ENCODE peak calls at places on chromosomes 7 and 10, in six cellular contexts. One of them, this sample, is unnamed.

GRCh38 chr7:73829505-73829904 is 1.3 kb upstream of the CLDN4 start:
- ATAC-seq in upper lobe of left lung: no peak
- ATAC-seq in GM12878: no peak
- ATAC-seq in A549: no peak
- ATAC-seq in HepG2: no peak
- ATAC-seq in K562: no peak
- ATAC-seq in this sample: no peak

GRCh38 chr7:1865000-1865808 is 195.1 kb downstream of the ELFN1 start:
- ATAC-seq in GM12878: no peak
- ATAC-seq in HepG2: no peak
- ATAC-seq in K562: no peak
- ATAC-seq in upper lobe of left lung: no peak
- ATAC-seq in A549: no peak
- ATAC-seq in this sample: no peak

GRCh38 chr10:118500477-118501104 is 94.9 kb downstream of the PRLHR start:
- ATAC-seq in A549: no peak
- ATAC-seq in GM12878: no peak
- ATAC-seq in upper lobe of left lung: no peak
- ATAC-seq in HepG2: no peak
- ATAC-seq in K562: no peak
- ATAC-seq in this sample: no peak

GRCh38 chr10:12949248-12949647 is 52.3 kb downstream of the CCDC3 start:
- ATAC-seq in GM12878: no peak
- ATAC-seq in upper lobe of left lung: no peak
- ATAC-seq in K562: peak; percentile 63
- ATAC-seq in HepG2: no peak
- ATAC-seq in A549: no peak
- ATAC-seq in this sample: no peak

GRCh38 chr7:17150018-17150417 is 148.4 kb upstream of the AHR start:
- ATAC-seq in HepG2: no peak
- ATAC-seq in A549: no peak
- ATAC-seq in upper lobe of left lung: no peak
- ATAC-seq in K562: no peak
- ATAC-seq in GM12878: peak; percentile 82
- ATAC-seq in this sample: no peak

GRCh38 chr7:148486937-148487336 is 103.6 kb upstream of the C7orf33 start:
- ATAC-seq in HepG2: no peak
- ATAC-seq in A549: no peak
- ATAC-seq in GM12878: no peak
- ATAC-seq in upper lobe of left lung: no peak
- ATAC-seq in K562: no peak
- ATAC-seq in this sample: no peak

GRCh38 chr7:149297034-149297755 is 35.2 kb downstream of the ZNF783 start:
- ATAC-seq in GM12878: peak; percentile 63
- ATAC-seq in A549: no peak
- ATAC-seq in upper lobe of left lung: no peak
- ATAC-seq in K562: no peak
- ATAC-seq in HepG2: no peak
- ATAC-seq in this sample: no peak

GRCh38 chr10:118668228-118668952 is 72.9 kb upstream of the PRLHR start:
- ATAC-seq in K562: no peak
- ATAC-seq in upper lobe of left lung: no peak
- ATAC-seq in A549: no peak
- ATAC-seq in HepG2: peak; percentile 57
- ATAC-seq in GM12878: peak; percentile 25
- ATAC-seq in this sample: no peak

GRCh38 chr7:92944633-92945032 is 108.3 kb upstream of the CDK6 start:
- ATAC-seq in HepG2: no peak
- ATAC-seq in upper lobe of left lung: no peak
- ATAC-seq in K562: no peak
- ATAC-seq in A549: no peak
- ATAC-seq in GM12878: no peak
- ATAC-seq in this sample: peak; percentile 36

GRCh38 chr10:17607060-17607459 is 10.1 kb downstream of the HACD1 start:
- ATAC-seq in K562: peak; percentile 77
- ATAC-seq in upper lobe of left lung: peak; percentile 47
- ATAC-seq in A549: no peak
- ATAC-seq in GM12878: peak; percentile 46
- ATAC-seq in HepG2: no peak
- ATAC-seq in this sample: no peak

GRCh38 chr10:69278446-69278963 is at the start of gene HK1:
- ATAC-seq in GM12878: no peak
- ATAC-seq in A549: no peak
- ATAC-seq in K562: no peak
- ATAC-seq in upper lobe of left lung: no peak
- ATAC-seq in HepG2: no peak
- ATAC-seq in this sample: no peak

GRCh38 chr10:72106154-72106849 is 18.0 kb upstream of the SPOCK2 start:
- ATAC-seq in A549: no peak
- ATAC-seq in HepG2: no peak
- ATAC-seq in GM12878: no peak
- ATAC-seq in K562: no peak
- ATAC-seq in upper lobe of left lung: no peak
- ATAC-seq in this sample: no peak

GRCh38 chr10:47107226-47107625 is 192.8 kb upstream of the GDF10 start:
- ATAC-seq in HepG2: no peak
- ATAC-seq in GM12878: no peak
- ATAC-seq in A549: no peak
- ATAC-seq in upper lobe of left lung: no peak
- ATAC-seq in K562: no peak
- ATAC-seq in this sample: no peak

GRCh38 chr10:120614685-120615084 is 157.7 kb downstream of the PLPP4 start:
- ATAC-seq in upper lobe of left lung: no peak
- ATAC-seq in HepG2: no peak
- ATAC-seq in A549: no peak
- ATAC-seq in GM12878: no peak
- ATAC-seq in K562: no peak
- ATAC-seq in this sample: no peak

GRCh38 chr7:3194501-3195141 is 106.4 kb upstream of the SDK1 start:
- ATAC-seq in A549: peak; percentile 93
- ATAC-seq in HepG2: peak; percentile 97
- ATAC-seq in K562: peak; percentile 65
- ATAC-seq in upper lobe of left lung: peak; percentile 54
- ATAC-seq in GM12878: no peak
- ATAC-seq in this sample: no peak

GRCh38 chr10:129583831-129584230 is 116.8 kb downstream of the MGMT start:
- ATAC-seq in A549: no peak
- ATAC-seq in K562: no peak
- ATAC-seq in upper lobe of left lung: no peak
- ATAC-seq in GM12878: no peak
- ATAC-seq in HepG2: no peak
- ATAC-seq in this sample: no peak

GRCh38 chr7:46713868-46714596 is 793.0 kb upstream of the IGFBP3 start:
- ATAC-seq in upper lobe of left lung: no peak
- ATAC-seq in A549: no peak
- ATAC-seq in K562: no peak
- ATAC-seq in GM12878: no peak
- ATAC-seq in HepG2: peak; percentile 48
- ATAC-seq in this sample: no peak

GRCh38 chr7:113790025-113790424 is 128.8 kb downstream of the PPP1R3A start:
- ATAC-seq in HepG2: no peak
- ATAC-seq in GM12878: no peak
- ATAC-seq in K562: no peak
- ATAC-seq in A549: no peak
- ATAC-seq in upper lobe of left lung: no peak
- ATAC-seq in this sample: no peak

GRCh38 chr7:157943561-157943960 is 606.8 kb downstream of the DNAJB6 start:
- ATAC-seq in HepG2: no peak
- ATAC-seq in A549: no peak
- ATAC-seq in GM12878: no peak
- ATAC-seq in K562: no peak
- ATAC-seq in upper lobe of left lung: no peak
- ATAC-seq in this sample: no peak

GRCh38 chr10:3196971-3197353 is 24.4 kb upstream of the PITRM1 start:
- ATAC-seq in HepG2: no peak
- ATAC-seq in A549: peak; percentile 15
- ATAC-seq in upper lobe of left lung: no peak
- ATAC-seq in GM12878: no peak
- ATAC-seq in K562: no peak
- ATAC-seq in this sample: no peak

GRCh38 chr7:80324032-80324431 is 187.8 kb downstream of the GNAT3 start:
- ATAC-seq in A549: no peak
- ATAC-seq in GM12878: no peak
- ATAC-seq in K562: no peak
- ATAC-seq in upper lobe of left lung: no peak
- ATAC-seq in HepG2: no peak
- ATAC-seq in this sample: no peak

GRCh38 chr10:119575998-119576397 is 20.8 kb downstream of the TIAL1 start:
- ATAC-seq in upper lobe of left lung: no peak
- ATAC-seq in HepG2: no peak
- ATAC-seq in GM12878: no peak
- ATAC-seq in A549: no peak
- ATAC-seq in K562: no peak
- ATAC-seq in this sample: no peak

GRCh38 chr7:145557805-145558204 is 558.8 kb upstream of the CNTNAP2 start:
- ATAC-seq in GM12878: no peak
- ATAC-seq in A549: no peak
- ATAC-seq in upper lobe of left lung: no peak
- ATAC-seq in HepG2: no peak
- ATAC-seq in K562: no peak
- ATAC-seq in this sample: peak; percentile 34

GRCh38 chr10:121577568-121577967 is 20.7 kb downstream of the FGFR2 start:
- ATAC-seq in upper lobe of left lung: no peak
- ATAC-seq in GM12878: no peak
- ATAC-seq in HepG2: no peak
- ATAC-seq in K562: no peak
- ATAC-seq in A549: no peak
- ATAC-seq in this sample: no peak

GRCh38 chr10:101712997-101713396 is 18.0 kb upstream of the FBXW4 start:
- ATAC-seq in HepG2: no peak
- ATAC-seq in GM12878: no peak
- ATAC-seq in upper lobe of left lung: no peak
- ATAC-seq in A549: no peak
- ATAC-seq in K562: no peak
- ATAC-seq in this sample: no peak

GRCh38 chr7:21338728-21339164 is 89.1 kb upstream of the SP4 start:
- ATAC-seq in GM12878: no peak
- ATAC-seq in K562: no peak
- ATAC-seq in upper lobe of left lung: no peak
- ATAC-seq in HepG2: no peak
- ATAC-seq in A549: no peak
- ATAC-seq in this sample: no peak

GRCh38 chr10:7279303-7279702 is 131.5 kb downstream of the SFMBT2 start:
- ATAC-seq in GM12878: no peak
- ATAC-seq in upper lobe of left lung: no peak
- ATAC-seq in K562: no peak
- ATAC-seq in A549: no peak
- ATAC-seq in HepG2: no peak
- ATAC-seq in this sample: no peak

GRCh38 chr10:22992075-22992474 is 64.2 kb downstream of the ARMC3 start:
- ATAC-seq in GM12878: peak; percentile 91
- ATAC-seq in A549: no peak
- ATAC-seq in K562: no peak
- ATAC-seq in upper lobe of left lung: no peak
- ATAC-seq in HepG2: no peak
- ATAC-seq in this sample: no peak

GRCh38 chr10:26776258-26776657 is 78.8 kb downstream of the PDSS1 start:
- ATAC-seq in K562: no peak
- ATAC-seq in A549: no peak
- ATAC-seq in GM12878: no peak
- ATAC-seq in upper lobe of left lung: no peak
- ATAC-seq in HepG2: no peak
- ATAC-seq in this sample: no peak

GRCh38 chr7:51316666-51317581 is at the start of gene COBL:
- ATAC-seq in upper lobe of left lung: peak; percentile 61
- ATAC-seq in GM12878: no peak
- ATAC-seq in K562: peak; percentile 56
- ATAC-seq in HepG2: peak; percentile 21
- ATAC-seq in A549: peak; percentile 44
- ATAC-seq in this sample: peak; percentile 37
- H3K4me3 ChIP-seq in upper lobe of left lung: peak within 1 kb of the TSS; percentile 71
- H3K4me3 ChIP-seq in GM12878: no peak within 1 kb of the TSS
- H3K4me3 ChIP-seq in K562: no peak within 1 kb of the TSS
- H3K4me3 ChIP-seq in HepG2: peak within 1 kb of the TSS; percentile 68
- H3K4me3 ChIP-seq in A549: peak within 1 kb of the TSS; percentile 67
- H3K4me3 ChIP-seq in this sample: peak within 1 kb of the TSS; percentile 85

DNA sequence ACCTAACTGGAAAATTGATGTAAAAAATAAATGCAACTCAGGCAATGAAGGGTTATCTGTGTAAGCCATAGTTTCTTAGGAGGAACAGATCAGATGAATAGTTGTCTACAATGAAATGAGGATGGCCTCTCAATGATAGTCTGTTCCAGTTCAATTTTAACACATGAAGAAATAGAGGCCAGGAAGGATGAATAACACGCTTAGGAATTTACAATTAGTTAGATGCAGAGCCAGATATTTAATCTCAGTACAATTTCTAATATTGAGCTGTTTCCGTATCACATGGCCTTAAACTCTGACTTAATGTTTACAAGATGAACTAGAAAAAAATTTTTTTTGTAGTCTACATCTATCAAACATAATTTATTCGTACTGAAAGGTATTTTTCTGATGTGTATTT is 176.6 kb downstream of the GALNT11 start:
- ATAC-seq in K562: no peak
- ATAC-seq in HepG2: no peak
- ATAC-seq in upper lobe of left lung: no peak
- ATAC-seq in A549: no peak
- ATAC-seq in GM12878: no peak
- ATAC-seq in this sample: peak; percentile 46
- H3K27ac ChIP-seq in K562: no peak overlapping the region
- H3K27ac ChIP-seq in HepG2: no peak overlapping the region
- H3K27ac ChIP-seq in upper lobe of left lung: no peak overlapping the region
- H3K27ac ChIP-seq in A549: no peak overlapping the region
- H3K27ac ChIP-seq in GM12878: no peak overlapping the region
- H3K27ac ChIP-seq in this sample: no peak overlapping the region

GRCh38 chr10:4763960-4764428 is 62.0 kb upstream of the AKR1E2 start:
- ATAC-seq in GM12878: no peak
- ATAC-seq in A549: no peak
- ATAC-seq in upper lobe of left lung: no peak
- ATAC-seq in HepG2: no peak
- ATAC-seq in K562: no peak
- ATAC-seq in this sample: no peak
- TF ChIP-seq EP300 in GM12878: no peak
- TF ChIP-seq EP300 in A549: no peak
- TF ChIP-seq EP300 in upper lobe of left lung: no peak
- TF ChIP-seq EP300 in HepG2: no peak
- TF ChIP-seq EP300 in K562: no peak
- TF ChIP-seq EP300 in this sample: no peak

DNA sequence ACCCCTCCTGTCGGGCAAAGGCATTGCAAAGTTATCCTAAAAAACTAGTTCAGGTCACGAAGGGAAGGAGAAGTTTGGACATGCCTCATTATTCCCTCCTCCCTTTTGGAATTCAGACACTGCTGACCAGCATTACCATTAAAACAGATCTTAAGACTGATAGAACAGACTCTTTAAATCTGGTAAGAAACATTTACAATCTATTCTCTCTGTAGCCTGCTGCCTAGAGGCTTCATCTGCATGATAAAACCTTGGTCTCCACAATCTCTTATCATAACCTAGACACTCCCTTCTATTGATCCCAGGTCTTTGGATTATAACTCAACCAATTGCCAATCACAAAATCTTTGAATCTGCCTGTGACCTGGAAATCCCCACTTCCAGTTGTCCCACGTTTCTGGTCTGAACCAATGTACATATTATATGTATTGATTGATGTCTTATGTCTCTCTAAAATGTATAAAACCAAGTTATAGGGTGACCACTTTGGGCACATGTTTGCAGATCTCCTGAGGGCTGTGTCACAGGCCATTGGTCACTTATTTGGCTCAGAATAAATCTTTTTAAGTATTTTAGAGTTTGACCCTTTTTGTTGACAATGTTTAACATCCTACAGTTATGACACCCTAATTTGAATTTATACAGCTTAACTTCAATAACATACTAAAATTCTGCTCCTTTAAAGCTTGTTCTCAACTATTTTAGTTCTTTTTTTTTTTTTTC is 23.4 kb upstream of the CNNM2 start:
- ATAC-seq in upper lobe of left lung: no peak
- ATAC-seq in HepG2: no peak
- ATAC-seq in GM12878: no peak
- ATAC-seq in K562: no peak
- ATAC-seq in A549: no peak
- ATAC-seq in this sample: no peak
- H3K4me3 ChIP-seq in upper lobe of left lung: no peak overlapping the region
- H3K4me3 ChIP-seq in HepG2: no peak overlapping the region
- H3K4me3 ChIP-seq in GM12878: no peak overlapping the region
- H3K4me3 ChIP-seq in K562: no peak overlapping the region
- H3K4me3 ChIP-seq in A549: no peak overlapping the region
- H3K4me3 ChIP-seq in this sample: no peak overlapping the region